ENCODE peak calls at places on chromosomes 3 and 15, in five cellular contexts. M, W, D, N and K are unnamed samples.

GRCh38 chr15:81163961-81164800 is 30.1 kb downstream of the CFAP161 start:
- DNase-seq in M (no peak), N (peak), W (no peak), D (peak), K (peak)

GRCh38 chr3:183533410-183534132 is 21.9 kb downstream of the KLHL6 start:
- DNase-seq in N (peak), D (no peak), M (no peak), W (peak), K (no peak)

GRCh38 chr3:160486459-160486869 is 36.9 kb upstream of the TRIM59 start:
- DNase-seq in N (peak), D (peak), M (peak), W (peak), K (peak)

GRCh38 chr3:171690291-171690690 is 120.0 kb downstream of the PLD1 start:
- DNase-seq in D (no peak), N (no peak), M (no peak), W (no peak), K (no peak)

GRCh38 chr3:171129827-171130226 is 103.3 kb upstream of the SLC2A2 start:
- DNase-seq in N (peak), D (peak), W (no peak), M (peak), K (peak)

GRCh38 chr3:177647876-177648275 is 450.6 kb upstream of the TBL1XR1 start:
- DNase-seq in W (no peak), D (no peak), M (no peak), N (no peak), K (no peak)

GRCh38 chr3:197912770-197913476 is 37.1 kb upstream of the RPL35A start:
- DNase-seq in N (peak), D (no peak), M (no peak), W (no peak), K (peak)

GRCh38 chr15:78949461-78949860 is 4.6 kb upstream of the CTSH start:
- DNase-seq in D (no peak), M (no peak), N (no peak), W (no peak), K (no peak)

GRCh38 chr3:185549111-185549510 is 3.3 kb downstream of the LIPH start:
- DNase-seq in W (no peak), N (peak), M (peak), D (peak), K (peak)

GRCh38 chr15:73374599-73374998 is 5.8 kb upstream of the HCN4 start:
- DNase-seq in D (no peak), M (no peak), N (no peak), W (peak), K (no peak)

GRCh38 chr15:40859206-40859851 is 14.7 kb downstream of the RHOV start:
- DNase-seq in W (peak), M (peak), D (peak), N (peak), K (peak)

GRCh38 chr15:33234019-33234418 is 39.5 kb upstream of the FMN1 start:
- DNase-seq in W (peak), M (peak), N (peak), D (peak), K (peak)

GRCh38 chr15:50390549-50391264 is 33.5 kb upstream of the USP8 start:
- DNase-seq in W (no peak), M (no peak), D (no peak), N (no peak), K (no peak)

GRCh38 chr15:28096720-28097431 is 2.2 kb downstream of the OCA2 start:
- DNase-seq in N (no peak), D (no peak), M (peak), W (peak), K (no peak)

GRCh38 chr3:43212914-43213611 is 73.3 kb upstream of the SNRK start:
- DNase-seq in M (no peak), D (no peak), W (no peak), N (no peak), K (no peak)

GRCh38 chr3:98980915-98981596 is 79.6 kb upstream of the DCBLD2 start:
- DNase-seq in M (no peak), W (no peak), D (peak), N (peak), K (no peak)

GRCh38 chr3:32817561-32818430 is at the start of gene TRIM71:
- DNase-seq in M (peak), N (no peak), D (no peak), W (peak), K (peak)

GRCh38 chr3:54131026-54131605 is 8.8 kb downstream of the CACNA2D3 start:
- DNase-seq in W (no peak), D (no peak), M (no peak), N (no peak), K (no peak)

GRCh38 chr3:111585214-111585613 is 9.9 kb downstream of the ZBED2 start:
- DNase-seq in D (no peak), M (no peak), W (no peak), N (peak), K (peak)

GRCh38 chr3:161104561-161105551 is at the start of gene B3GALNT1:
- DNase-seq in W (peak), N (peak), M (peak), D (peak), K (peak)

GRCh38 chr3:31105438-31106077 is 211.1 kb upstream of the GADL1 start:
- DNase-seq in W (no peak), N (peak), M (no peak), D (peak), K (peak)

GRCh38 chr3:30004481-30004880 is 601.9 kb upstream of the TGFBR2 start:
- DNase-seq in W (no peak), M (no peak), D (no peak), N (no peak), K (no peak)

GRCh38 chr3:180747805-180748361 is 68.6 kb upstream of the CCDC39 start:
- DNase-seq in N (no peak), M (no peak), W (peak), D (no peak), K (no peak)

GRCh38 chr3:71908001-71908400 is 123.1 kb upstream of the PROK2 start:
- DNase-seq in N (no peak), W (no peak), D (no peak), M (no peak), K (no peak)

GRCh38 chr3:71881732-71882131 is 96.8 kb upstream of the PROK2 start:
- DNase-seq in M (no peak), W (no peak), N (no peak), D (no peak), K (no peak)

GRCh38 chr15:88635343-88635742 is 3.5 kb upstream of the ISG20 start:
- DNase-seq in W (no peak), D (no peak), N (peak), M (no peak), K (no peak)

GRCh38 chr15:72341361-72341760 is 21.4 kb upstream of the CELF6 start:
- DNase-seq in M (peak), N (no peak), W (peak), D (no peak), K (peak)

GRCh38 chr3:121584418-121584817 is 8.8 kb upstream of the FBXO40 start:
- DNase-seq in D (no peak), M (no peak), W (no peak), N (no peak), K (no peak)

GRCh38 chr3:52892290-52892624 is 5.1 kb downstream of the STIMATE start:
- DNase-seq in W (no peak), M (no peak), N (no peak), D (peak), K (no peak)

DNA sequence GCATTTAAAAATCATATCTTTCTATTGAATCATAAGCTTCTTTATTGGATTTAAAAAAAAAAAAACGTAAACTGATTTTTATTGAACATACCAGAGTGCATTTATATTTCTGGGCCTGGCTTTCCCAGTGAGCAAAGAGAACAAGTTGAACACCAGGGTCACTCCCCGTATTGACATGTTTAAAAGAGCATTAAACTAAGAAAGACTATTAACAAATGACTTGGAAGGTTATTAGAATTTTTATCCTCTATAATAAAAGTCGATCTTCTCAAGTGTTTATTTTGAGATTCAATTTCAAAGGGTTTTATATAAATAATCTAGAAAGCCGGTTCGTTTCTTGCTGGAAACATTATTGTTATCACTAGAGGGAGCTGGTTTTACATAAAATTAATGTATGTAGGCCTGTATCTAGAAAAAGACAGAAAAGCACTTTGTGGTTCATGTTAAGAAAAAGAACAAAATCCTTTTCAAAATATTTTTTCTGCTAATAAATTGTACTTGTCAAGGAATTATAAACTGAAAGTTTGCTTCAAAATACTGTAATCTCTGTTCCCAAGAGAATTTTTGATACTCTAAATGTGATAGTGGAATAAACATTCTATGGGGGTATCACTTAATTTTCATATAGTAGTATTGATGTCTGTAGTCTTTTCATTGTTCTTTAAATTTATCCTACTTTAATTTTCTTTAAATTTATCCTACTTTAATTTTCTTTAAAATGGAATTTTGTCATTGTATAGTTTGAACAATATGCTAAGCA is 321.8 kb upstream of the MME start:
- DNase-seq in D (peak), M (peak), N (peak), W (peak), K (peak)
- TF ChIP-seq CTCF in D (peak), M (peak), N (peak), W (peak), K (peak)

DNA sequence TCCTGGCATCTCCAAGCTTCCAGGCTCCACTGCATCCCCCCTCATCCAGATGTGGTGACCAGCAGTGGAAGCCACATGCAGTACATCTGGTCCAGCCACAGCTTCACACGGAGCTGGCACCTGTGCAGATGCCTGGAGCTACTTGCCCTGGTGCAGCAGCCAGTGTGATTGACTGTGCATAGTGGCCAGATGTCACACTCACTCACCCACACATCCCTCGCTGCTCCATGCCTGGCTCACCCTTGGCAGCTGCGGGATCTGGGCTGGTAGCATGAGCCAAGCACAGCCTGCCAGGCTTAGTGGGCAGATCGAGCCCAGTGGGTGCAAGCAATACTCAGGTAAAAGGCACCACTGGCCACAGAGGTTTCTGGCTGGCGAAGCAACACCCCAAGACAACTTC is 398.0 kb upstream of the CNTN4 start:
- DNase-seq in D (no peak), N (no peak), M (no peak), W (no peak), K (no peak)
- H3K4me3 ChIP-seq in D (no peak), N (no peak), M (no peak), W (no peak), K (no peak)

GRCh38 chr3:179430277-179430870 is 20.9 kb downstream of the GNB4 start:
- DNase-seq in D (no peak), W (no peak), N (no peak), M (no peak), K (no peak)
- TF ChIP-seq CTCF in D (no peak), W (no peak), N (no peak), M (no peak), K (no peak)

DNA sequence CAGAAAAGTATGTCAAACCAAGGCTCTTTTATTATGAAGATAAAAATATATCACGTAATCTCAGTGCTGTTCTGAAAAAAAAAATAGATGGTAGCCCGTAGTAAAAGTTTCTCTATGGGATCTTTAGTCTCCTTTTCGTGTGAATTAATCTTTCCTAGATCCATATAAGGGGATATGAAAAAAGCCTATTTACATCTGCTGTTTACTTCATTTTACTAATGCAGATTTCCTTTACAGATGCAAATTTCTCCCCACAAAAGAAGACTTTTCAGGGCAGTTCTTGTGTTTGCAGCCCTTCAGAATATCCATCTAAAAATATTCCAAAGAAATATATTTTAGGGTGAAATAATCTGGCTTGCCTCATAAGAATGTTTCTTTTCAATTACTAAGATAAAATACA is 1291.7 kb downstream of the ROBO1 start:
- DNase-seq in M (no peak), D (no peak), N (no peak), W (no peak), K (no peak)
- H3K4me3 ChIP-seq in M (no peak), D (no peak), N (no peak), W (no peak), K (no peak)

DNA sequence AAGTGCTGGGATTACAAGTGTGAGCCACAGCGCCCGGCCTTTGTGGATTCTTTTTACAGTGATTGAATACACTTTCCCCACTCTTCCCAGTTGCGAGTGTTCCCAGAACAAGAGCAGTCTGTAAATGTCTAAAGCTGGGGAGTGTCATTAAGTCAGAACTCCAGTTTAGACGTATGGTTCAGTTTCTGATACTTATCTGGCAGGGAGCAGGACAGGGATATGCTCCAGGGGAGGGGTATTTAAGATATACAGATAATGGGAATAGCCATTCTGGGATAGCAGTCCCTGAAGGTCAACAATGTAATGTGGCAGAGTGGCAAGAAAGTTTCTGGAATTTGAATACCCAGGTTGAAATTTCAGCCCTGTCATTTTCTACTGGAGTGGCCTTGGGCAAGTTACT is 164.1 kb downstream of the SSR3 start:
- DNase-seq in M (no peak), D (no peak), W (no peak), N (no peak), K (no peak)
- TF ChIP-seq CTCF in M (no peak), D (no peak), W (no peak), N (no peak), K (no peak)

DNA sequence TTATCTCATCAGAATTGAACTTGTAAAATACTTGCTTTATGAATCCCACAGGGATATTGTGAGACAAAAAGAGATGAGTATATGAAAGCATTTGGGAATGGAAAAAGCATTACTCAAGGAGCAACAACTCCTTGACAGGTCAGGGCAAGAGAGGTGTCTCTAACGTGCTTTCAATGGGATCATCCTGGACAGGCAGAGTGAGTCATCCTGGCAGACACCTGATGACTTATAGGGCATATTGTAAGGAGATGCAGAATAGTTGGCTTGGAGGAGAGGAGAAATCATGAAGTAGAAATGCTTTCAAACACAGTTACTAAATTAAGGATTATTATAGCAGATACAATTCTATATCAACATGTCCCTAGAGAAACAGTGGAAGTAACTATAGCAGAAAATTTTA is 71.9 kb upstream of the THSD4 start:
- DNase-seq in M (no peak), N (peak), W (no peak), D (no peak), K (no peak)
- H3K4me3 ChIP-seq in M (no peak), N (no peak), W (no peak), D (no peak), K (no peak)

DNA sequence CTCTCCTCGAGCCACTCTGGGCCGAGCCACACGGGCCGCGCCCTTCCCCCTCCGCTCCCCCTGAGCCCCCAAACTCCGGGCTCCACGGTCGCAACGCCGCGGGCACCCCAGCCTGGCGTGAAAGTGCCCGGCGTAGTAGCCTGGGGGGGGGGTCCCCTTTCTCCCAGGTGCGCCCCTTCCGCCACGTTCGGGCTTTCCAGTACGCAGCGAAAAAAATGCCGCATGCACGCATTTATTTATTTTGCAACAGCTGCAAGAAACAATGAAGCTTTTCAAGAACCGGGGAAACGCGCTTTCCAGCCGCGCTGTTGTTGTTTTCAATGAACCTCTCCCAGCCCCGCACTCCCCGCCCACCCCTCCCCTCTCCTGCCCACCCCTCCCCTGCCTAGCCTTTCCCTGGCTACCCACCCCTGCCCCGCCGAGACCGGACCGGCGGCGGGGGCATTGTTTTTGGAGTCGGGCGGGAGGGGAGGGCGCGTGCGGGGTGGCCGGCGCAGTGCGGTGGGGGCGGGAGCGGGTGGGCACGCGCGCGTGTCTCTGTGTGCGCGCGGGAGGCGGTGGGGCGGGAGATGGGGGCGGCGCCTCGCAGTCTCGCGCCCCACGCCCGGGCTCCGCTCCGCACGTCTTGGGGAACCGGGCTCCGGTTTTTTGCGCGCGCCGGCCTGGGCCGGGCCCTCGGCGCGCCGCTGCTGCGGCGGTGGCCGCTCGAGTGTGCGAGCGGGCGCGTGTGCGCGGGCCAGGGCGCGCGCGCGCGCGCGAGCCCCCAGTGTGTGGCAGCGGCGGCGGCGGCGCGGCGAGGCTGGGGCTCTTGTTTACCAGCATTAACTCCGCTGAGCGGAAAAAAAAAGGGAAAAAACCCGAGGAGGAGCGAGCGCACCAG is at the start of gene IGF1R:
- DNase-seq in D (peak), M (peak), N (peak), W (peak), K (peak)
- TF ChIP-seq CTCF in D (peak), M (peak), N (peak), W (peak), K (no peak)

GRCh38 chr3:64824281-64824980 is 136.6 kb upstream of the ADAMTS9 start:
- DNase-seq in W (no peak), D (no peak), M (no peak), N (peak), K (peak)
- H3K4me3 ChIP-seq in W (no peak), D (no peak), M (no peak), N (no peak), K (no peak)

GRCh38 chr3:139572847-139573672 is 33.5 kb upstream of the RBP1 start:
- DNase-seq in D (no peak), M (peak), W (no peak), N (peak), K (no peak)

GRCh38 chr3:139578783-139579182 is 39.2 kb upstream of the RBP1 start:
- DNase-seq in N (no peak), D (no peak), M (no peak), W (no peak), K (no peak)

GRCh38 chr3:139577899-139578298 is 38.4 kb upstream of the RBP1 start:
- DNase-seq in M (peak), N (no peak), W (no peak), D (no peak), K (no peak)

GRCh38 chr3:139571744-139572143 is 32.2 kb upstream of the RBP1 start:
- DNase-seq in M (no peak), D (no peak), W (no peak), N (no peak), K (no peak)

GRCh38 chr3:139574026-139574947 is 34.7 kb upstream of the RBP1 start:
- DNase-seq in W (no peak), N (peak), D (no peak), M (peak), K (peak)
- TF ChIP-seq CTCF in W (peak), N (peak), D (no peak), M (peak), K (no peak)

DNA sequence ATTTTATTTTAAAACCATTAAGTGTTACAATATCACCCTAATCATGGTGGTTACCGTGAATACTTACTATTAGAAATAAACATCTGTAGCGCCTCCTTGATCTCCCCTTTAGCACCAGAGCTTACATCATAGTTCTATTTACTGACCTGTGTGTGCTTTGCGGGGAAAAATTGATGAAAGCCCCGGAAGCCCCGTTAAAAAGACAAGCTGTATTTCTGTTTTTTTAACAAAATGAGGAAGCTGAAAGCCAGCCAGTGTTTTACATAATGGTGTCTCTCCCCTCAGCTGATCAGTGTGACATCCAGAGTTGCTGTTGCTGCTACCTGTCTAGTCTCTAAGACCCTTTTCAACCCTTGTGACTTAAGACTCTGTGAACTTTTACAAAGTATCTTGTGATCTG is 100.8 kb downstream of the OPA1 start:
- DNase-seq in D (no peak), M (no peak), N (no peak), W (no peak), K (no peak)
- H3K4me3 ChIP-seq in D (no peak), M (no peak), N (no peak), W (no peak), K (no peak)